ENCODE peak calls at places on chromosomes 7 and 10, in four cellular contexts. V is activated CD4-positive, alpha-beta memory T cell treated with anti-CD3 and anti-CD28 coated beads, Interleukin-2, amount 10 ng/mL, durations not matched to agents 7 days and 5 days; N is GM12892; O is EH. D is an unnamed sample.

GRCh38 chr7:94907420-94908203 is at the start of gene PPP1R9A:
- DNase-seq in N (no peak), O (peak; percentile 3), V (no peak), D (peak; percentile 59)

GRCh38 chr10:112362833-112363232 is 11.1 kb upstream of the ACSL5 start:
- DNase-seq in O (peak; percentile 29), V (no peak), N (no peak), D (no peak)

GRCh38 chr7:87474533-87475358 is 734 bp downstream of the ABCB4 start:
- DNase-seq in V (no peak), O (peak; percentile 82), N (peak; percentile 14), D (no peak)

GRCh38 chr10:28296023-28296422 is 6.8 kb downstream of the MPP7 start:
- DNase-seq in N (no peak), O (no peak), V (no peak), D (no peak)

GRCh38 chr10:50992972-50993766 is 81.1 kb upstream of the PRKG1 start:
- DNase-seq in O (peak; percentile 87), V (no peak), N (no peak), D (no peak)

GRCh38 chr10:34753014-34753757 is 61.9 kb downstream of the PARD3 start:
- DNase-seq in O (no peak), N (no peak), V (no peak), D (no peak)

GRCh38 chr10:103153302-103153759 is 39.7 kb downstream of the NT5C2 start:
- DNase-seq in V (no peak), N (no peak), O (peak; percentile 44), D (no peak)

GRCh38 chr7:51340029-51340838 is 23.6 kb upstream of the COBL start:
- DNase-seq in V (no peak), N (no peak), O (no peak), D (no peak)

GRCh38 chr7:111383133-111383532 is 179.2 kb downstream of the IMMP2L start:
- DNase-seq in V (no peak), O (no peak), N (no peak), D (no peak)

GRCh38 chr7:14374336-14374735 is 384.9 kb upstream of the ETV1 start:
- DNase-seq in V (no peak), O (no peak), N (no peak), D (no peak)

GRCh38 chr7:141944811-141945210 is 2.0 kb downstream of the CLEC5A start:
- DNase-seq in N (no peak), O (no peak), V (no peak), D (no peak)

GRCh38 chr7:87218941-87219544 is 489 bp downstream of the TMEM243 start:
- DNase-seq in V (peak; percentile 44), O (peak; percentile 67), N (no peak), D (peak; percentile 26)

GRCh38 chr7:85449478-85449877 is 262.6 kb upstream of the SEMA3D start:
- DNase-seq in V (no peak), O (no peak), N (no peak), D (no peak)

GRCh38 chr7:50962962-50963374 is 180.3 kb upstream of the GRB10 start:
- DNase-seq in V (no peak), O (peak; percentile 84), N (no peak), D (peak; percentile 18)

GRCh38 chr10:4093438-4093837 is 308.4 kb upstream of the KLF6 start:
- DNase-seq in V (no peak), O (peak; percentile 37), N (no peak), D (no peak)

GRCh38 chr7:81839708-81840359 is 70.0 kb upstream of the HGF start:
- DNase-seq in V (no peak), O (no peak), N (no peak), D (no peak)

GRCh38 chr10:124719213-124719851 is 24.8 kb downstream of the FAM53B start:
- DNase-seq in N (no peak), V (peak; percentile 79), O (peak; percentile 65), D (no peak)

GRCh38 chr10:72311667-72312066 is 37.9 kb downstream of the DDIT4 start:
- DNase-seq in V (no peak), O (no peak), N (no peak), D (no peak)

GRCh38 chr10:131726460-131726861 is 174.3 kb upstream of the PPP2R2D start:
- DNase-seq in V (no peak), N (no peak), O (no peak), D (no peak)

D was measured in 8988T.